ENCODE peak calls at places on chromosome 1, in six cellular contexts. One of them, this sample, is unnamed.

GRCh38 chr1:154583691-154584212 is 16.2 kb downstream of the CHRNB2 start:
- DNase-seq in Peyer's patch: no peak
- DNase-seq in right lobe of liver: no peak
- DNase-seq in heart right ventricle: no peak
- DNase-seq in transverse colon: no peak
- DNase-seq in tibial artery: peak; percentile 39
- DNase-seq in this sample: no peak

GRCh38 chr1:55192093-55192492 is 23.1 kb downstream of the USP24 start:
- DNase-seq in Peyer's patch: no peak
- DNase-seq in right lobe of liver: no peak
- DNase-seq in heart right ventricle: no peak
- DNase-seq in transverse colon: no peak
- DNase-seq in tibial artery: no peak
- DNase-seq in this sample: no peak

GRCh38 chr1:44112486-44112885 is 6.1 kb upstream of the KLF17 start:
- DNase-seq in Peyer's patch: no peak
- DNase-seq in right lobe of liver: no peak
- DNase-seq in heart right ventricle: no peak
- DNase-seq in transverse colon: no peak
- DNase-seq in tibial artery: no peak
- DNase-seq in this sample: no peak

GRCh38 chr1:234758851-234759250 is 148.9 kb upstream of the IRF2BP2 start:
- DNase-seq in Peyer's patch: peak; percentile 44
- DNase-seq in right lobe of liver: no peak
- DNase-seq in heart right ventricle: no peak
- DNase-seq in transverse colon: peak; percentile 34
- DNase-seq in tibial artery: no peak
- DNase-seq in this sample: no peak

GRCh38 chr1:224589006-224589405 is 27.1 kb upstream of the CNIH3 start:
- DNase-seq in Peyer's patch: no peak
- DNase-seq in right lobe of liver: no peak
- DNase-seq in heart right ventricle: no peak
- DNase-seq in transverse colon: no peak
- DNase-seq in tibial artery: no peak
- DNase-seq in this sample: no peak

GRCh38 chr1:108590947-108591346 is 31.0 kb downstream of the EEIG2 start:
- DNase-seq in Peyer's patch: no peak
- DNase-seq in right lobe of liver: no peak
- DNase-seq in heart right ventricle: no peak
- DNase-seq in transverse colon: no peak
- DNase-seq in tibial artery: no peak
- DNase-seq in this sample: no peak

GRCh38 chr1:88237026-88237425 is 447.0 kb upstream of the PKN2 start:
- DNase-seq in Peyer's patch: no peak
- DNase-seq in right lobe of liver: no peak
- DNase-seq in heart right ventricle: no peak
- DNase-seq in transverse colon: no peak
- DNase-seq in tibial artery: no peak
- DNase-seq in this sample: no peak

GRCh38 chr1:212291505-212292134 is 6.4 kb downstream of the PPP2R5A start:
- DNase-seq in Peyer's patch: no peak
- DNase-seq in right lobe of liver: no peak
- DNase-seq in heart right ventricle: no peak
- DNase-seq in transverse colon: no peak
- DNase-seq in tibial artery: no peak
- DNase-seq in this sample: no peak

GRCh38 chr1:32396482-32396881 is 2.2 kb upstream of the BSDC1 start:
- DNase-seq in Peyer's patch: no peak
- DNase-seq in right lobe of liver: no peak
- DNase-seq in heart right ventricle: no peak
- DNase-seq in transverse colon: no peak
- DNase-seq in tibial artery: no peak
- DNase-seq in this sample: no peak

GRCh38 chr1:202146279-202146678 is 1.7 kb upstream of the ARL8A start:
- DNase-seq in Peyer's patch: no peak
- DNase-seq in right lobe of liver: no peak
- DNase-seq in heart right ventricle: no peak
- DNase-seq in transverse colon: no peak
- DNase-seq in tibial artery: no peak
- DNase-seq in this sample: no peak

GRCh38 chr1:241605146-241605805 is 34.9 kb downstream of the CHML start:
- DNase-seq in Peyer's patch: no peak
- DNase-seq in right lobe of liver: no peak
- DNase-seq in heart right ventricle: no peak
- DNase-seq in transverse colon: no peak
- DNase-seq in tibial artery: no peak
- DNase-seq in this sample: no peak

GRCh38 chr1:25810341-25811299 is 9.1 kb upstream of the MTFR1L start:
- DNase-seq in Peyer's patch: peak; percentile 82
- DNase-seq in right lobe of liver: peak; percentile 71
- DNase-seq in heart right ventricle: peak; percentile 81
- DNase-seq in transverse colon: peak; percentile 79
- DNase-seq in tibial artery: no peak
- DNase-seq in this sample: peak; percentile 79

GRCh38 chr1:39917825-39918224 is 16.1 kb upstream of the MYCL start:
- DNase-seq in Peyer's patch: no peak
- DNase-seq in right lobe of liver: no peak
- DNase-seq in heart right ventricle: no peak
- DNase-seq in transverse colon: no peak
- DNase-seq in tibial artery: no peak
- DNase-seq in this sample: no peak

GRCh38 chr1:110176299-110176956 is 26.1 kb downstream of the SLC6A17 start:
- DNase-seq in Peyer's patch: no peak
- DNase-seq in right lobe of liver: no peak
- DNase-seq in heart right ventricle: peak; percentile 62
- DNase-seq in transverse colon: peak; percentile 29
- DNase-seq in tibial artery: peak; percentile 75
- DNase-seq in this sample: no peak

GRCh38 chr1:10217748-10218441 is 7.5 kb downstream of the KIF1B start:
- DNase-seq in Peyer's patch: no peak
- DNase-seq in right lobe of liver: no peak
- DNase-seq in heart right ventricle: no peak
- DNase-seq in transverse colon: no peak
- DNase-seq in tibial artery: peak; percentile 9
- DNase-seq in this sample: no peak

GRCh38 chr1:151773698-151774097 is 10.4 kb upstream of the MRPL9 start:
- DNase-seq in Peyer's patch: no peak
- DNase-seq in right lobe of liver: no peak
- DNase-seq in heart right ventricle: no peak
- DNase-seq in transverse colon: no peak
- DNase-seq in tibial artery: no peak
- DNase-seq in this sample: no peak

GRCh38 chr1:203657735-203658134 is 31.1 kb downstream of the ATP2B4 start:
- DNase-seq in Peyer's patch: no peak
- DNase-seq in right lobe of liver: no peak
- DNase-seq in heart right ventricle: no peak
- DNase-seq in transverse colon: no peak
- DNase-seq in tibial artery: no peak
- DNase-seq in this sample: no peak

DNA sequence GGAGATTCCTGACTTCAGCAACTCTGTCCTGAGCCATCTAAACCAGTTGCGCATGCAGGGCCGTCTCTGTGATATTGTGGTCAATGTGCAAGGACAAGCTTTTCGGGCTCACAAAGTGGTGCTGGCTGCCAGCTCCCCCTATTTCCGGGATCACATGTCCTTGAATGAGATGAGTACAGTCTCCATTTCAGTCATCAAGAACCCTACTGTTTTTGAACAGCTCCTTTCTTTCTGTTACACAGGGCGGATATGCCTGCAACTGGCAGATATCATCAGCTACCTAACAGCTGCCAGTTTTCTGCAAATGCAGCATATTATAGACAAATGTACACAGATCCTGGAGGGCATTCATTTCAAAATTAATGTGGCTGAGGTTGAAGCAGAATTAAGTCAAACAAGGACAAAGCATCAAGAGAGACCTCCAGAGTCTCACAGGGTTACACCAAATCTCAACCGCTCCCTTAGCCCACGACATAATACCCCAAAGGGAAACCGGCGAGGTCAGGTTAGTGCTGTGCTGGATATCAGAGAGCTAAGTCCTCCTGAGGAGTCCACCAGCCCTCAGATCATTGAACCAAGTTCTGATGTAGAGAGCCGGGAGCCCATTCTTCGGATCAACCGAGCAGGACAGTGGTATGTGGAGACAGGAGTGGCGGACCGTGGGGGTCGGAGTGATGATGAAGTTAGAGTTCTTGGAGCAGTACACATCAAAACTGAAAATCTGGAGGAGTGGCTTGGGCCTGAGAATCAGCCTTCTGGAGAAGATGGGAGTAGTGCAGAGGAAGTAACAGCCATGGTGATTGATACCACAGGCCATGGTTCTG is 2.3 kb downstream of the ZBTB37 start:
- DNase-seq in Peyer's patch: peak; percentile 41
- DNase-seq in right lobe of liver: no peak
- DNase-seq in heart right ventricle: no peak
- DNase-seq in transverse colon: peak; percentile 32
- DNase-seq in tibial artery: no peak
- DNase-seq in this sample: no peak
- H3K4me3 ChIP-seq in Peyer's patch: no peak overlapping the region
- H3K4me3 ChIP-seq in right lobe of liver: no peak overlapping the region
- H3K4me3 ChIP-seq in heart right ventricle: no peak overlapping the region
- H3K4me3 ChIP-seq in transverse colon: no peak overlapping the region
- H3K4me3 ChIP-seq in tibial artery: no peak overlapping the region
- H3K4me3 ChIP-seq in this sample: no peak overlapping the region

GRCh38 chr1:62682531-62682930 is 5.7 kb downstream of the DOCK7 start:
- DNase-seq in Peyer's patch: no peak
- DNase-seq in right lobe of liver: no peak
- DNase-seq in heart right ventricle: no peak
- DNase-seq in transverse colon: no peak
- DNase-seq in tibial artery: no peak
- DNase-seq in this sample: no peak
- H3K27ac ChIP-seq in Peyer's patch: no peak overlapping the region
- H3K27ac ChIP-seq in right lobe of liver: no peak overlapping the region
- H3K27ac ChIP-seq in heart right ventricle: no peak overlapping the region
- H3K27ac ChIP-seq in transverse colon: peak overlapping the region; percentile 19
- H3K27ac ChIP-seq in tibial artery: no peak overlapping the region
- H3K27ac ChIP-seq in this sample: no peak overlapping the region

DNA sequence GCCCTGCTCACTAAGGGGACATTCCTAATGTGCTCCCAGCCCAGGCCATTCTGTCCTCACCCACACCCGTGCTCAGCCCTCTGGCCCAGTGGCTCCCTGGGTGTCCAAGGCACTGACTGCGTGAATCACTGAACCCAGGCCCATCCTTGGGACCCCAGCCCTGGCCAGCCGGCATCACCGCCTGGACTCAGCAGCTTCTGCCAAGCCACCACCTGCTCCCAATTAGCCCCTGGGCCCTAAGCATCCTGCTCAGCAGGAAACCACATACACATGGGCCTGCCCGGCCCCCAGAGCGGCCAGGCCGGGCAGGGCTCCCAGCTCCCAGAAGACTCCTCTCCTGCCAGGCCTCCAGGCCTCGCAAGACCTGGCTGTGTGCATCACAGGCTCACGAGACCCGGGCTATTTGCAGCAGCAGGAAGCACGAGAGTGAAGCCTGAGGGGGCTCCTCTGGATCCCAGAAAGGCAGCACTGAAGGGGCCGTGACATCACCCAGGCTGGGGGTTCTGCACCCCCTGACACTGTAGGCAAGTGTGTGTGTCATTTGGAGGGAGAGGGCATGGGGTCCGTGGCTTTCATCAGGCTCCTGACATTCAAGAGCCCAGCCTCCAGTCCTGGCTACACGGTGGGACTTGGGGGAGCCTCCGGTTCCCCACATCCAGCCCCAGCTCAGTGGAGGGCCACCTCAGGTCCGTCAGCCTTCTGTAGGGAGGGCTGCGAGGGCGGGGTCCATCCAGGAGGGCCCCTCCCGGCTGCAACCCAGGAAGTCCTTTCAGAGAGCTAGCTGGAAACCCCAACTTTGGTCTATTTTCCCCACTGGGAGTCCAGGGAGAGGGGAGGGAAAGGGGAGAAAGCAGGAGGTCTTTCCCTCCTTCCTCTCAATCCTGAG is 1.6 kb downstream of the MFAP2 start:
- DNase-seq in Peyer's patch: no peak
- DNase-seq in right lobe of liver: no peak
- DNase-seq in heart right ventricle: peak; percentile 42
- DNase-seq in transverse colon: peak; percentile 29
- DNase-seq in tibial artery: peak; percentile 93
- DNase-seq in this sample: peak; percentile 86
- H3K4me3 ChIP-seq in Peyer's patch: peak overlapping the region; percentile 50
- H3K4me3 ChIP-seq in right lobe of liver: no peak overlapping the region
- H3K4me3 ChIP-seq in heart right ventricle: no peak overlapping the region
- H3K4me3 ChIP-seq in transverse colon: no peak overlapping the region
- H3K4me3 ChIP-seq in tibial artery: peak overlapping the region; percentile 66
- H3K4me3 ChIP-seq in this sample: no peak overlapping the region

GRCh38 chr1:111723091-111723806 is 15.9 kb downstream of the INKA2 start:
- DNase-seq in Peyer's patch: peak; percentile 56
- DNase-seq in right lobe of liver: no peak
- DNase-seq in heart right ventricle: no peak
- DNase-seq in transverse colon: no peak
- DNase-seq in tibial artery: no peak
- DNase-seq in this sample: no peak

GRCh38 chr1:111720977-111721670 is 18.1 kb downstream of the INKA2 start:
- DNase-seq in Peyer's patch: no peak
- DNase-seq in right lobe of liver: no peak
- DNase-seq in heart right ventricle: no peak
- DNase-seq in transverse colon: no peak
- DNase-seq in tibial artery: no peak
- DNase-seq in this sample: no peak

GRCh38 chr1:111719135-111719534 is 20.1 kb downstream of the INKA2 start:
- DNase-seq in Peyer's patch: no peak
- DNase-seq in right lobe of liver: no peak
- DNase-seq in heart right ventricle: no peak
- DNase-seq in transverse colon: no peak
- DNase-seq in tibial artery: no peak
- DNase-seq in this sample: no peak

GRCh38 chr1:111719561-111720239 is 19.5 kb downstream of the INKA2 start:
- DNase-seq in Peyer's patch: no peak
- DNase-seq in right lobe of liver: no peak
- DNase-seq in heart right ventricle: peak; percentile 60
- DNase-seq in transverse colon: no peak
- DNase-seq in tibial artery: no peak
- DNase-seq in this sample: no peak

GRCh38 chr1:111720274-111720976 is 18.8 kb downstream of the INKA2 start:
- DNase-seq in Peyer's patch: no peak
- DNase-seq in right lobe of liver: no peak
- DNase-seq in heart right ventricle: peak; percentile 61
- DNase-seq in transverse colon: no peak
- DNase-seq in tibial artery: no peak
- DNase-seq in this sample: no peak
- H3K27ac ChIP-seq in Peyer's patch: no peak overlapping the region
- H3K27ac ChIP-seq in right lobe of liver: no peak overlapping the region
- H3K27ac ChIP-seq in heart right ventricle: peak overlapping the region; percentile 82
- H3K27ac ChIP-seq in transverse colon: no peak overlapping the region
- H3K27ac ChIP-seq in tibial artery: peak overlapping the region; percentile 23
- H3K27ac ChIP-seq in this sample: no peak overlapping the region